ENCODE peak calls at places on chromosomes 13 and 19, in four cellular contexts. One of them, this sample, is unnamed.

GRCh38 chr13:85724554-85725432 is 74.4 kb downstream of the SLITRK6 start:
- DNase-seq in HepG2: no peak
- DNase-seq in K562: no peak
- DNase-seq in H1: no peak
- DNase-seq in this sample: no peak

GRCh38 chr13:111514646-111515617 is 194.5 kb downstream of the TEX29 start:
- DNase-seq in K562: no peak
- DNase-seq in H1: no peak
- DNase-seq in HepG2: no peak
- DNase-seq in this sample: no peak

GRCh38 chr19:53809518-53810186 is 14.5 kb downstream of the NLRP12 start:
- DNase-seq in H1: peak
- DNase-seq in K562: peak
- DNase-seq in HepG2: no peak
- DNase-seq in this sample: peak

GRCh38 chr13:99659234-99659633 is 158.0 kb downstream of the TM9SF2 start:
- DNase-seq in H1: no peak
- DNase-seq in HepG2: no peak
- DNase-seq in K562: no peak
- DNase-seq in this sample: no peak

GRCh38 chr19:51257471-51257870 is 6.6 kb downstream of the SIGLECL1 start:
- DNase-seq in H1: no peak
- DNase-seq in K562: no peak
- DNase-seq in HepG2: no peak
- DNase-seq in this sample: no peak

GRCh38 chr19:4089400-4089908 is 22.8 kb upstream of the ZBTB7A start:
- DNase-seq in H1: no peak
- DNase-seq in HepG2: no peak
- DNase-seq in K562: no peak
- DNase-seq in this sample: no peak

GRCh38 chr13:50127017-50127725 is 111.9 kb downstream of the KCNRG start:
- DNase-seq in H1: no peak
- DNase-seq in HepG2: no peak
- DNase-seq in K562: no peak
- DNase-seq in this sample: no peak

GRCh38 chr19:3510727-3511126 is 4.6 kb downstream of the FZR1 start:
- DNase-seq in H1: no peak
- DNase-seq in K562: no peak
- DNase-seq in HepG2: no peak
- DNase-seq in this sample: no peak

GRCh38 chr13:98471895-98472294 is 105.0 kb downstream of the STK24 start:
- DNase-seq in HepG2: no peak
- DNase-seq in H1: no peak
- DNase-seq in K562: no peak
- DNase-seq in this sample: no peak

GRCh38 chr19:18090545-18091216 is 3.9 kb upstream of the IL12RB1 start:
- DNase-seq in K562: no peak
- DNase-seq in H1: no peak
- DNase-seq in HepG2: no peak
- DNase-seq in this sample: no peak

GRCh38 chr13:20997301-20998061 is 63.9 kb downstream of the LATS2 start:
- DNase-seq in H1: peak
- DNase-seq in K562: no peak
- DNase-seq in HepG2: no peak
- DNase-seq in this sample: no peak
- TF ChIP-seq RNF2 in H1: no peak
- TF ChIP-seq RNF2 in K562: no peak
- TF ChIP-seq RNF2 in HepG2: no peak
- TF ChIP-seq RNF2 in this sample: no peak

GRCh38 chr19:11152318-11153062 is 3.1 kb downstream of the SPC24 start:
- DNase-seq in HepG2: no peak
- DNase-seq in K562: no peak
- DNase-seq in H1: no peak
- DNase-seq in this sample: peak
- TF ChIP-seq RNF2 in HepG2: no peak
- TF ChIP-seq RNF2 in K562: no peak
- TF ChIP-seq RNF2 in H1: no peak
- TF ChIP-seq RNF2 in this sample: no peak

DNA sequence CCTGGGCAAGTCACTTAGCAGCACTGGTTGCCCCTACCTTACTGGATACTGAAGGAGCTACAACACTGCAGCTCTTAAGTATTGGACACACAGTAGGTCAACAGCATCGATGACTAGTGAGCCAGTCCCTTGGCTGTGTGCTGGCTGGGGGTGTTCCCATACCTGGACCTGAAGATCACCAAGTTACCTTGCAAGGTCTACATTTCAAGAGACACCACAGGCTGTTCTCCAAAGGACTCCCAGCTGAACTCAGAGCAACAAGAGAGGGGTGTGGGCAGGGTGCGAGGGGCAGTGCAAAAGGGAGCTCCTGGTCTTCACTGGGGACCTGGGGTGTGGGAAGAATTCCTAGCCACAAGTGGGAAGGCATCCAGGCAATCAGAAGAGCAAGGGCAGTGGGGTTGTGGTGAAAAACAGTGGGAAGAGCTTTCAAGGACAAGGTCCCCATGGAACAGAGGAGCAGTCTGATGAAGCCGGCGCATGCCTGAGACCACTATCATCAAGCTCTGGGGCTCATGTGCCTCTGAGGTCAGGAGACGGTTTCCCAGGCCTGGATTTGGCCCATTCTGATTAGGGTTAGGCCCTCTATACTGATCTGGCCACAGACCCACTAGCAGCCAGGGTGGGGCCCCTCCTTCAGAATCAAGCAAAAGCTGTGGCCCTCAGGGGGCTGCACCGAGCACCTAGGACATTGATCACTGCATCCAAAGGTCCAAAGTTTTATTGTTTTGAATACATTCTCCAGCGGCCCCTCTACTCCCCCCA is 4.6 kb upstream of the GSK3A start:
- DNase-seq in HepG2: no peak
- DNase-seq in K562: no peak
- DNase-seq in H1: no peak
- DNase-seq in this sample: no peak
- TF ChIP-seq RNF2 in HepG2: no peak
- TF ChIP-seq RNF2 in K562: no peak
- TF ChIP-seq RNF2 in H1: no peak
- TF ChIP-seq RNF2 in this sample: no peak

DNA sequence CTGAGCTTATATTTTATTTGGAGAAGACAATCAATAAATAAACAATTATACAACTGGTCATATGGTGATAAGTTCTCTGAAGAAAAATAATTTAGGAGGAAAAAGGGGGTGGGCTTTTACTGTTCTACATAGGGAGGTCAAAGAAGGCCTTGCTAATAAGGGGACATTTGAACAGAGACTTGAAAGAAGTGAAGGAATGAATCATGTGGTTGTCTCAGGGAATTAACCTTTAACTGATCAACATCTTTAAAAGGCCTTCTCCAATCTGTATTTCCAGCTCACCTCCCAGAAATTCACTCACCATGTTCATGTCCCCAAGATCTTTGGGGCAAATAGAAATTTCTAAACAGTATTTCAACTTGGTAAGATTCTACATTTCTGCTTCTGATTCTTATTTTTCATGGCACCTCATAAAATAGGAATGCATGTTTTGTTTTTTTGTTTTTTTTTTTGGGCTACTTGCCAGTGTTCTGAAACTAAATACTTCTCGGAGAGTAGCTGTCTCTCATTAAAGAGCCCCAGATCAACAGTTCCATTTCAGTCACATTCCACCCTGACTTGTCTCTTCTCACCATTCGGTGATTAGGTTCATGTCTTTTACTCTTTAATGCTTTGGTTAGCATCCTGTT is 19.2 kb upstream of the LPAR6 start:
- DNase-seq in K562: no peak
- DNase-seq in HepG2: peak
- DNase-seq in H1: no peak
- DNase-seq in this sample: no peak
- TF ChIP-seq RNF2 in K562: no peak
- TF ChIP-seq RNF2 in HepG2: no peak
- TF ChIP-seq RNF2 in H1: no peak
- TF ChIP-seq RNF2 in this sample: no peak

This sample was measured in A549.